ENCODE peak calls at places on chromosomes 16 and 17, in four cellular contexts. Y is upper lobe of right lung, B is iPS-NIHi11, J is body of pancreas. G is an unnamed sample.

GRCh38 chr16:67786491-67786890 is 19.9 kb downstream of the RANBP10 start:
- DNase-seq in Y (no peak), B (no peak), J (no peak), G (no peak)

GRCh38 chr16:66116163-66116792 is 250.2 kb upstream of the CDH5 start:
- DNase-seq in Y (no peak), B (no peak), J (no peak), G (no peak)

GRCh38 chr17:5545051-5545987 is 39.0 kb downstream of the NLRP1 start:
- DNase-seq in Y (peak), B (no peak), J (no peak), G (no peak)

GRCh38 chr17:82415336-82415735 is 2.8 kb upstream of the HEXD start:
- DNase-seq in Y (no peak), B (no peak), J (no peak), G (no peak)

GRCh38 chr17:17354560-17355357 is 51.6 kb downstream of the NT5M start:
- DNase-seq in Y (peak), B (peak), J (peak), G (peak)

GRCh38 chr16:57540906-57541753 is 1.3 kb upstream of the ADGRG5 start:
- DNase-seq in Y (no peak), B (no peak), J (no peak), G (no peak)

GRCh38 chr16:50213939-50214519 is 52.3 kb upstream of the ADCY7 start:
- DNase-seq in Y (no peak), B (peak), J (no peak), G (peak)

GRCh38 chr16:3363793-3364192 is 8.1 kb downstream of the OR2C1 start:
- DNase-seq in Y (no peak), B (no peak), J (no peak), G (peak)

GRCh38 chr17:63702223-63702577 is 2.3 kb upstream of the LIMD2 start:
- DNase-seq in Y (peak), B (no peak), J (no peak), G (no peak)

GRCh38 chr17:74663566-74663965 is 40.0 kb upstream of the CD300E start:
- DNase-seq in Y (no peak), B (no peak), J (no peak), G (no peak)

GRCh38 chr17:70636517-70637133 is 467.3 kb downstream of the KCNJ2 start:
- DNase-seq in Y (no peak), B (peak), J (no peak), G (peak)

GRCh38 chr17:13410874-13411273 is 190.9 kb downstream of the HS3ST3A1 start:
- DNase-seq in Y (no peak), B (no peak), J (no peak), G (no peak)

GRCh38 chr16:46733319-46733830 is 14.8 kb downstream of the MYLK3 start:
- DNase-seq in Y (no peak), B (no peak), J (no peak), G (no peak)

GRCh38 chr16:51225902-51226301 is 74.8 kb upstream of the SALL1 start:
- DNase-seq in Y (no peak), B (no peak), J (no peak), G (no peak)

G was measured in cerebellar cortex.